ENCODE peak calls at places on chromosomes 1 and 21, in four cellular contexts. X is stimulated activated CD4-positive, alpha-beta T cell treated with anti-CD3 and anti-CD28 coated beads, Interleukin-15, amount 100 ng/mL, for 24 hours; D is stimulated activated CD8-positive, alpha-beta memory T cell treated with anti-CD3 and anti-CD28 coated beads, Interleukin-12 subunit alpha, Interleukin-12 subunit beta, amount 100 ng/mL, for 1 hour; S is PC-3. E is an unnamed sample.

GRCh38 chr1:22239378-22239777 is 96.5 kb upstream of the WNT4 start:
- DNase-seq in S (no peak), D (no peak), X (no peak), E (no peak)

GRCh38 chr21:34599534-34600101 is 15.3 kb downstream of the RCAN1 start:
- DNase-seq in X (no peak), S (peak), D (no peak), E (no peak)

GRCh38 chr1:183926978-183927377 is 110.5 kb downstream of the COLGALT2 start:
- DNase-seq in S (no peak), X (no peak), D (no peak), E (no peak)

GRCh38 chr21:25171438-25171837 is 435.8 kb downstream of the MRPL39 start:
- DNase-seq in D (no peak), S (peak), X (no peak), E (no peak)

GRCh38 chr1:46735708-46736324 is 16.9 kb upstream of the EFCAB14 start:
- DNase-seq in D (no peak), S (peak), X (no peak), E (peak)

GRCh38 chr1:210293191-210293607 is 35.5 kb upstream of the HHAT start:
- DNase-seq in X (no peak), D (no peak), S (no peak), E (no peak)

GRCh38 chr1:26730695-26731094 is 34.9 kb downstream of the ARID1A start:
- DNase-seq in X (no peak), D (no peak), S (no peak), E (no peak)

GRCh38 chr1:14848203-14848602 is 249.7 kb downstream of the KAZN start:
- DNase-seq in X (no peak), S (no peak), D (no peak), E (no peak)

GRCh38 chr1:69175078-69175477 is 392.6 kb upstream of the LRRC7 start:
- DNase-seq in S (peak), X (no peak), D (no peak), E (no peak)

GRCh38 chr1:27878038-27878437 is 5.7 kb downstream of the THEMIS2 start:
- DNase-seq in D (no peak), X (no peak), S (no peak), E (no peak)

GRCh38 chr21:37071561-37072238 is 1.2 kb downstream of the PIGP start:
- DNase-seq in D (no peak), S (peak), X (peak), E (no peak)

GRCh38 chr1:13661539-13661938 is 38.4 kb upstream of the PRDM2 start:
- DNase-seq in D (no peak), X (no peak), S (peak), E (no peak)

E was measured in CMK.